ENCODE peak calls at places on chromosome 22, in four cellular contexts. H is cardiac muscle cell, L is ascending aorta, A is upper lobe of right lung. Z is an unnamed sample. For H3K4me1 and H3K27me3, the result is how much of the 10 kb centered on the place peaks cover.

GRCh38 chr22:24507742-24508141 is 12.6 kb downstream of the UPB1 start:
- DNase-seq in A (no peak), H (peak), L (no peak), Z (no peak)

GRCh38 chr22:38951734-38952133 is 5.7 kb upstream of the APOBEC3A start:
- DNase-seq in L (no peak), A (no peak), H (no peak), Z (no peak)

GRCh38 chr22:43293661-43294392 is 49.3 kb downstream of the SCUBE1 start:
- DNase-seq in A (peak), H (no peak), L (no peak), Z (peak)

GRCh38 chr22:41828516-41828915 is 4.4 kb upstream of the SREBF2 start:
- DNase-seq in A (no peak), H (no peak), L (no peak), Z (no peak)

GRCh38 chr22:41500303-41500702 is 31.4 kb downstream of the ACO2 start:
- DNase-seq in L (no peak), H (no peak), A (no peak), Z (no peak)

GRCh38 chr22:35678836-35679235 is 30.6 kb downstream of the APOL6 start:
- DNase-seq in A (no peak), H (no peak), L (no peak), Z (no peak)

GRCh38 chr22:27747396-27748256 is 53.9 kb downstream of the MN1 start:
- DNase-seq in L (no peak), A (no peak), H (no peak), Z (no peak)

GRCh38 chr22:45460288-45461109 is 42.2 kb upstream of the FBLN1 start:
- DNase-seq in A (no peak), H (no peak), L (no peak), Z (peak)

GRCh38 chr22:42299586-42300285 is 29.3 kb upstream of the TCF20 start:
- DNase-seq in L (no peak), A (no peak), H (peak), Z (no peak)

GRCh38 chr22:48840112-48840949 is 987.3 kb downstream of the BRD1 start:
- DNase-seq in H (no peak), A (peak), L (no peak), Z (no peak)

GRCh38 chr22:27022741-27023373 is 365.5 kb downstream of the MIAT start:
- DNase-seq in A (no peak), L (no peak), H (no peak), Z (no peak)

GRCh38 chr22:29475550-29475949 is 4.5 kb upstream of the NEFH start:
- DNase-seq in A (no peak), L (no peak), H (no peak), Z (no peak)

GRCh38 chr22:19182472-19183157 is 4.1 kb upstream of the SLC25A1 start:
- DNase-seq in H (no peak), A (no peak), L (no peak), Z (no peak)

GRCh38 chr22:39567135-39567946 is 3.2 kb upstream of the CACNA1I start:
- DNase-seq in H (no peak), A (no peak), L (no peak), Z (no peak)

GRCh38 chr22:43007519-43008102 is 7.3 kb downstream of the PACSIN2 start:
- DNase-seq in H (peak), A (peak), L (no peak), Z (peak)

GRCh38 chr22:25071720-25072119 is 119.2 kb downstream of the KIAA1671 start:
- DNase-seq in H (no peak), L (no peak), A (no peak), Z (no peak)

GRCh38 chr22:26529345-26529744 is 17.1 kb upstream of the TFIP11 start:
- DNase-seq in A (peak), H (no peak), L (no peak), Z (peak)

GRCh38 chr22:48961705-48962104 is 866.0 kb downstream of the BRD1 start:
- DNase-seq in H (no peak), L (no peak), A (no peak), Z (no peak)

GRCh38 chr22:44393066-44393465 is 80.3 kb upstream of the SHISAL1 start:
- DNase-seq in H (no peak), A (peak), L (no peak), Z (no peak)

GRCh38 chr22:38948181-38948940 is 9.0 kb upstream of the APOBEC3A start:
- DNase-seq in H (no peak), A (no peak), L (no peak), Z (no peak)

GRCh38 chr22:30015846-30016245 is 64.4 kb upstream of the HORMAD2 start:
- DNase-seq in A (no peak), H (no peak), L (no peak), Z (no peak)

GRCh38 chr22:28299760-28300159 is 379.9 kb downstream of the TTC28 start:
- DNase-seq in H (peak), A (no peak), L (no peak), Z (peak)

GRCh38 chr22:48389916-48390315 is 1437.8 kb downstream of the BRD1 start:
- DNase-seq in H (no peak), L (no peak), A (no peak), Z (no peak)

GRCh38 chr22:17884084-17884483 is 109.8 kb upstream of the BID start:
- DNase-seq in H (peak), A (no peak), L (no peak), Z (no peak)

GRCh38 chr22:44658371-44658953 is 43.5 kb upstream of the PRR5 start:
- DNase-seq in A (peak), L (no peak), H (no peak), Z (peak)

GRCh38 chr22:36405671-36406070 is 17.9 kb upstream of the MYH9 start:
- DNase-seq in L (no peak), H (no peak), A (peak), Z (no peak)

GRCh38 chr22:40112595-40112994 is 65.1 kb upstream of the TNRC6B start:
- DNase-seq in A (no peak), L (no peak), H (no peak), Z (no peak)

GRCh38 chr22:19679476-19680099 is 34.7 kb upstream of the SEPTIN5 start:
- DNase-seq in L (no peak), A (peak), H (peak), Z (peak)

GRCh38 chr22:28477556-28477955 is 202.1 kb downstream of the TTC28 start:
- DNase-seq in A (no peak), H (no peak), L (no peak), Z (no peak)

GRCh38 chr22:38531251-38531956 is 25.3 kb upstream of the DDX17 start:
- DNase-seq in A (no peak), H (no peak), L (no peak), Z (no peak)

GRCh38 chr22:42805998-42806481 is 51.0 kb downstream of the ARFGAP3 start:
- DNase-seq in A (no peak), L (no peak), H (no peak), Z (no peak)

GRCh38 chr22:20239951-20240773 is 28.0 kb downstream of the RTN4R start:
- DNase-seq in A (no peak), H (no peak), L (no peak), Z (no peak)

GRCh38 chr22:30396871-30397655 is at the start of gene SEC14L2:
- DNase-seq in H (peak), A (peak), L (no peak), Z (peak)

GRCh38 chr22:36352775-36353507 is 34.8 kb downstream of the MYH9 start:
- DNase-seq in L (no peak), H (no peak), A (no peak), Z (peak)

GRCh38 chr22:50303515-50303847 is 4.0 kb downstream of the PLXNB2 start:
- DNase-seq in A (no peak), H (no peak), L (no peak), Z (no peak)
- H3K4me1 ChIP-seq in A (half or more), H (half or more), L (half or more), Z (half or more)

DNA sequence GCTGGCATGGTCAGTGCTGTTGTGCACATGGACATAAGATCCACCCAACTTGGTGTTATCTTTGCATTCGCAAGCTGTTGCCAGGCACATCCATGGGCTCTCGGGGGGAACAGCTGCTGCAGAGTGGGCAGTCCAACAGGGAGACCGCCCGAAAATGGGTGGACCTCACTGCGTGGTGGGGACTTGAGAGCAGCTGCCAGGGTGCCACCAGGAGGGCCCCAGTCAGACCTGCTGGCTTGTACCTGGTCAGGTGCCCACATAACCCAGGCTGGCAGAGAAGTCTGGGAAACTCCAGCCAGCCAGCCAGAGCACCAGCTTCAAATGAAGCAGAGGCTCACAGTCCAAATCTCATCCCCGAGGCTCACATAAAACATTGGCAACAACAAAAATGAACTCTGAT is 120.2 kb downstream of the BCR start:
- DNase-seq in L (no peak), H (no peak), A (no peak), Z (no peak)
- TF ChIP-seq CTCF in L (no peak), H (no peak), A (no peak), Z (no peak)

DNA sequence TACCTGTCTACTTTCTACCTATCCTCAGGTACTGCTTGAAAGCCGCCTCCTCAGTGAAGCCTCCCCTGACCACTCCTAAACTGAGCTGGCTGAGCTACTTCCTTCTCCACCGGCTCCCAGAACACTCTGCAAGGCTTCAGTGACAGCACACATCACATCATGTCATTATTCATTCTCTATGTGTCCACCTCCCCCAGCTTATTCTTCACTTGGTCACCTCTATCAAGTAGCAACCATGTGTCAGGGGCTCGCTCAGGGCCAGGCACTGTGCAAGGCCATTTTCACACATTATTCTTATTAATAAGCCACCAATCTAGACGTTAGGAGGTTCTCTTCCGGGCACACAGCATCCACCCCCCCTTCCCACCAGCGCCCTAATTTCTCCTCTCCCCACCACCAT is 3.7 kb upstream of the ELFN2 start:
- DNase-seq in A (no peak), L (no peak), H (no peak), Z (no peak)
- H3K27me3 ChIP-seq in A (under half), L (under half), H (under half), Z (under half)

DNA sequence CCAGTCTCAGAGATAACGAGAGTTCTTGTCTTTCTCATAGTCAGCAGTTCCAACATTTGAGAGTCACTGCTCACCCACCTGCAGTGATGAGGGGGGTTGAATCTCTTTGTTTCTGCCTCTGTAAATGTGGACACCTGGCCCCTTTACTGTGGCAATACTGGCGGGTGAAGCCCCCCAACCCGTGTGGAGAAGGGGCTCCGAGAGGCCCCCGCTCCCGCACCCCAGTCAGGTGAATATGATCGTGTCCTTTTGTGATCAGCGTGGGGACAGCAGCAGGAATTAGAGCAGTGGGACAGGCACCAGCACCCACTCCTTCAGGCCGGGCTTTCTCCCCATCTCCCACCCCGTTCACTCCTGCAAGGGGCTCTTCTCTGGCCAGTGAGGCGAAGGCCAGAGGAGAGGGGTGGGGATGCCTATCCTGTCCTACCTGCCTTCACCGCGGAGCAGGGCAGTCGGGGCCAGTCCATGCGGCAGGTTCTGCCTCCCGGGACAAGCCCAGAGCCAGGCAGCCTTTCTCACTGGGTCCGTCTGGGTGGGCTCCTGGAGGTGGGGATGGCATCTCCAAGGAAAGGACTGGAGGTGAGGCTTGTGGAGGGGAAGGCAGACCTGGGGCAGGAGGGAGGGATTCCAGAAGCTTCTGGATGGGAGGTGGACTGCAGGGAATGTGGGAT is 12.7 kb upstream of the CELSR1 start:
- DNase-seq in L (no peak), H (no peak), A (no peak), Z (no peak)
- H3K4me1 ChIP-seq in L (under half), H (half or more), A (under half), Z (under half)

GRCh38 chr22:32796865-32797573 is 4.5 kb upstream of the TIMP3 start:
- DNase-seq in H (peak), A (peak), L (no peak), Z (peak)
- TF ChIP-seq CTCF in H (peak), A (peak), L (peak), Z (peak)